ENCODE peak calls at places on chromosomes 11 and 22, in eight cellular contexts. C is fibroblast of lung, I is A549, M is tibial nerve, L is choroid plexus epithelial cell, R is pancreas, K is fibroblast of mammary gland, S is mammary epithelial cell. O is an unnamed sample.

GRCh38 chr22:46569848-46570695 is 32.7 kb upstream of the CELSR1 start:
- DNase-seq in C (no peak), I (no peak), M (no peak), L (no peak), R (peak), K (no peak), S (no peak), O (no peak)

GRCh38 chr11:64245401-64245796 is 1.3 kb downstream of the PPP1R14B start:
- DNase-seq in C (no peak), I (no peak), M (no peak), L (no peak), R (peak), K (no peak), S (no peak), O (no peak)

GRCh38 chr11:6433998-6434650 is 6.7 kb downstream of the HPX start:
- DNase-seq in C (no peak), I (no peak), M (no peak), L (no peak), R (no peak), K (no peak), S (no peak), O (no peak)

GRCh38 chr11:6640036-6640984 is 15.3 kb downstream of the DCHS1 start:
- DNase-seq in C (no peak), I (no peak), M (no peak), L (no peak), R (no peak), K (no peak), S (no peak), O (no peak)

GRCh38 chr11:113991718-113992458 is 17.0 kb downstream of the HTR3A start:
- DNase-seq in C (peak), I (no peak), M (no peak), L (peak), R (no peak), K (peak), S (no peak), O (peak)

GRCh38 chr22:43289976-43290663 is 53.1 kb downstream of the SCUBE1 start:
- DNase-seq in C (peak), I (no peak), M (peak), L (peak), R (no peak), K (peak), S (peak), O (peak)

GRCh38 chr11:63518548-63518947 is 12.7 kb downstream of the LGALS12 start:
- DNase-seq in C (peak), I (no peak), M (no peak), L (peak), R (no peak), K (peak), S (no peak), O (peak)

GRCh38 chr11:75582461-75582934 is 20.4 kb downstream of the SERPINH1 start:
- DNase-seq in C (no peak), I (no peak), M (no peak), L (no peak), R (no peak), K (no peak), S (no peak), O (no peak)

GRCh38 chr22:29867260-29867659 is 15.7 kb upstream of the MTMR3 start:
- DNase-seq in C (no peak), I (no peak), M (no peak), L (no peak), R (no peak), K (no peak), S (peak), O (no peak)

GRCh38 chr11:102410382-102410784 is 42.2 kb downstream of the TMEM123 start:
- DNase-seq in C (peak), I (no peak), M (no peak), L (peak), R (no peak), K (peak), S (no peak), O (peak)

GRCh38 chr11:114818382-114818781 is 140.1 kb downstream of the NXPE2 start:
- DNase-seq in C (no peak), I (no peak), M (no peak), L (no peak), R (no peak), K (no peak), S (no peak), O (no peak)

GRCh38 chr11:11500744-11501487 is 120.9 kb downstream of the GALNT18 start:
- DNase-seq in C (no peak), I (no peak), M (no peak), L (no peak), R (no peak), K (no peak), S (no peak), O (no peak)

GRCh38 chr11:13942908-13943505 is 19.5 kb upstream of the SPON1 start:
- DNase-seq in C (peak), I (no peak), M (no peak), L (peak), R (no peak), K (peak), S (peak), O (peak)

GRCh38 chr11:129191649-129192048 is 476 bp downstream of the ARHGAP32 start:
- DNase-seq in C (no peak), I (no peak), M (no peak), L (no peak), R (no peak), K (no peak), S (peak), O (no peak)

GRCh38 chr11:70713988-70714665 is 315.8 kb downstream of the CTTN start:
- DNase-seq in C (no peak), I (no peak), M (no peak), L (no peak), R (no peak), K (no peak), S (no peak), O (no peak)

GRCh38 chr11:78310500-78310909 is 107.1 kb downstream of the GAB2 start:
- DNase-seq in C (peak), I (no peak), M (peak), L (peak), R (peak), K (peak), S (no peak), O (peak)

GRCh38 chr11:76284161-76284560 is 77.9 kb upstream of the WNT11 start:
- DNase-seq in C (no peak), I (no peak), M (no peak), L (no peak), R (no peak), K (no peak), S (no peak), O (no peak)

GRCh38 chr11:76801736-76802135 is 18.6 kb downstream of the TSKU start:
- DNase-seq in C (peak), I (no peak), M (no peak), L (no peak), R (no peak), K (no peak), S (no peak), O (no peak)

GRCh38 chr22:30424471-30425326 is 869 bp upstream of the MTFP1 start:
- DNase-seq in C (no peak), I (peak), M (no peak), L (no peak), R (peak), K (peak), S (peak), O (peak)

GRCh38 chr22:28419916-28420315 is 259.7 kb downstream of the TTC28 start:
- DNase-seq in C (no peak), I (no peak), M (no peak), L (no peak), R (no peak), K (no peak), S (no peak), O (no peak)

GRCh38 chr11:43021466-43021865 is 290.3 kb upstream of the API5 start:
- DNase-seq in C (no peak), I (peak), M (no peak), L (no peak), R (no peak), K (no peak), S (no peak), O (no peak)

GRCh38 chr11:112355726-112356125 is 95.1 kb upstream of the PLET1 start:
- DNase-seq in C (peak), I (peak), M (no peak), L (peak), R (no peak), K (peak), S (peak), O (peak)

GRCh38 chr22:26471522-26471921 is 12.1 kb downstream of the HPS4 start:
- DNase-seq in C (peak), I (peak), M (no peak), L (peak), R (no peak), K (no peak), S (peak), O (peak)

GRCh38 chr22:42410708-42411107 is 21.5 kb downstream of the NFAM1 start:
- DNase-seq in C (no peak), I (no peak), M (no peak), L (no peak), R (no peak), K (no peak), S (no peak), O (no peak)

GRCh38 chr22:37295946-37296345 is 13.6 kb downstream of the CYTH4 start:
- DNase-seq in C (no peak), I (no peak), M (no peak), L (no peak), R (no peak), K (no peak), S (no peak), O (no peak)

GRCh38 chr11:64839887-64840782 is 4.3 kb downstream of the CDC42BPG start:
- DNase-seq in C (no peak), I (no peak), M (no peak), L (no peak), R (peak), K (no peak), S (no peak), O (no peak)

GRCh38 chr11:114280696-114281095 is 15.5 kb upstream of the NNMT start:
- DNase-seq in C (peak), I (peak), M (no peak), L (peak), R (peak), K (peak), S (peak), O (peak)

GRCh38 chr22:28505416-28506156 is 174.1 kb downstream of the TTC28 start:
- DNase-seq in C (no peak), I (no peak), M (no peak), L (peak), R (no peak), K (no peak), S (no peak), O (no peak)

GRCh38 chr22:29251981-29252978 is 15.5 kb downstream of the RHBDD3 start:
- DNase-seq in C (no peak), I (no peak), M (no peak), L (no peak), R (no peak), K (no peak), S (no peak), O (no peak)

GRCh38 chr22:17570851-17571631 is 7.7 kb downstream of the SLC25A18 start:
- DNase-seq in C (peak), I (no peak), M (peak), L (peak), R (no peak), K (peak), S (peak), O (peak)

GRCh38 chr11:73313652-73314051 is 5.6 kb downstream of the ARHGEF17 start:
- DNase-seq in C (no peak), I (no peak), M (no peak), L (no peak), R (no peak), K (no peak), S (no peak), O (no peak)

GRCh38 chr22:22099833-22100812 is 117.5 kb upstream of the TOP3B start:
- DNase-seq in C (no peak), I (no peak), M (no peak), L (peak), R (no peak), K (peak), S (no peak), O (peak)

GRCh38 chr22:35275580-35275979 is 18.3 kb downstream of the HMGXB4 start:
- DNase-seq in C (no peak), I (no peak), M (no peak), L (peak), R (no peak), K (peak), S (peak), O (peak)

GRCh38 chr11:75583710-75584658 is 21.9 kb downstream of the SERPINH1 start:
- DNase-seq in C (peak), I (no peak), M (peak), L (peak), R (peak), K (peak), S (no peak), O (peak)

GRCh38 chr11:60367896-60368295 is 10.4 kb upstream of the MS4A7 start:
- DNase-seq in C (no peak), I (no peak), M (no peak), L (no peak), R (no peak), K (no peak), S (no peak), O (no peak)
- TF ChIP-seq CTCF in C (no peak), I (no peak), M (no peak), L (no peak), R (no peak), K (no peak), S (no peak), O (no peak)

DNA sequence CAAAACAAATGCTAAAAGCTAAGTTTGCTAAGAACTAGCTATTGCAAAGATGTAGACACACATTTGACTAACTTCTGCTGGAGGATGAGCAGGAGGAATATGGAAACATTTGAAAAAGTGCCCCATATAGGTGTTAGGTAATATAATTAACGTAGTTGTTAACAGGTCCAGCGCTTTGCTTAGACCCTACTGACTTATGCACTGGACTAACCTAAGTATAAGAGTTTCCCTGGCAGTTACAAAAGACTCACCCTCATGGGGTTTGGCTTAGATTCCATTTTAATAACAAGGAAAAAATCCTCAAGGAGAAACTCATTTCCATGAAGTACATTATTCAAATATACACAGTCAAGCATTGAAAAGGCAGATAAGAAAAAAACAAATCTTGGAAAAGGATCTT is 27.8 kb downstream of the CDON start:
- DNase-seq in C (no peak), I (no peak), M (no peak), L (no peak), R (no peak), K (no peak), S (no peak), O (no peak)
- H3K4me3 ChIP-seq in C (no peak), I (no peak), M (no peak), L (no peak), R (no peak), K (no peak), S (no peak), O (no peak)

GRCh38 chr11:105092255-105093239 is 47.0 kb downstream of the CARD18 start:
- DNase-seq in C (no peak), I (no peak), M (no peak), L (no peak), R (no peak), K (peak), S (peak), O (peak)
- TF ChIP-seq CTCF in C (no peak), I (no peak), M (no peak), L (no peak), R (no peak), K (no peak), S (peak), O (no peak)

GRCh38 chr11:46912526-46913150 is 5.7 kb downstream of the LRP4 start:
- DNase-seq in C (no peak), I (no peak), M (no peak), L (no peak), R (no peak), K (no peak), S (no peak), O (no peak)
- H3K4me3 ChIP-seq in C (no peak), I (no peak), M (no peak), L (peak), R (no peak), K (no peak), S (peak), O (no peak)